ENCODE peak calls at places on chromosome 21, in eight cellular contexts. X is colonic mucosa; I is aorta; D is H1; B is HCT116; K is CD8-positive, alpha-beta memory T cell; N is uterus; Z is left ventricle myocardium inferior. U is an unnamed sample.

GRCh38 chr21:27024316-27024715 is 57.4 kb upstream of the ADAMTS5 start:
- DNase-seq in I (no peak), X (no peak), B (no peak), N (no peak), Z (no peak), K (no peak), D (no peak), U (no peak)

GRCh38 chr21:33047231-33047630 is 21.5 kb downstream of the OLIG2 start:
- DNase-seq in Z (no peak), B (no peak), I (no peak), N (no peak), D (no peak), K (no peak), X (no peak), U (no peak)

GRCh38 chr21:34800797-34801518 is 132.2 kb downstream of the CLIC6 start:
- DNase-seq in B (no peak), N (no peak), D (no peak), Z (no peak), I (no peak), X (no peak), K (peak; percentile 18), U (no peak)

GRCh38 chr21:46646541-46647154 is 11.2 kb downstream of the PRMT2 start:
- DNase-seq in I (no peak), X (no peak), Z (no peak), N (no peak), K (no peak), B (no peak), D (no peak), U (no peak)

GRCh38 chr21:21010228-21010627 is 12.0 kb downstream of the NCAM2 start:
- DNase-seq in D (no peak), B (no peak), X (no peak), I (no peak), N (no peak), K (no peak), Z (no peak), U (no peak)

GRCh38 chr21:26061437-26061836 is 109.1 kb downstream of the APP start:
- DNase-seq in B (no peak), N (no peak), I (no peak), D (no peak), X (no peak), K (no peak), Z (no peak), U (no peak)

GRCh38 chr21:38266732-38267131 is 9.9 kb downstream of the KCNJ15 start:
- DNase-seq in K (no peak), X (no peak), B (no peak), N (no peak), D (no peak), Z (no peak), I (no peak), U (no peak)

GRCh38 chr21:27371688-27372331 is 404.9 kb upstream of the ADAMTS5 start:
- DNase-seq in K (no peak), X (no peak), I (no peak), D (no peak), N (no peak), Z (no peak), B (no peak), U (no peak)

GRCh38 chr21:24693779-24694178 is 913.5 kb downstream of the MRPL39 start:
- DNase-seq in B (no peak), I (no peak), X (no peak), N (no peak), Z (no peak), K (no peak), D (no peak), U (no peak)

GRCh38 chr21:20647603-20648002 is 350.6 kb upstream of the NCAM2 start:
- DNase-seq in Z (no peak), D (no peak), N (no peak), I (no peak), K (no peak), B (no peak), X (no peak), U (no peak)

GRCh38 chr21:27735699-27736098 is 768.8 kb upstream of the ADAMTS5 start:
- DNase-seq in N (no peak), B (no peak), Z (no peak), D (no peak), K (no peak), X (no peak), I (no peak), U (no peak)

GRCh38 chr21:40902299-40902698 is 55.3 kb upstream of the DSCAM start:
- DNase-seq in N (no peak), Z (no peak), D (no peak), B (no peak), X (no peak), K (no peak), I (no peak), U (no peak)

GRCh38 chr21:14911351-14911750 is 153.4 kb downstream of the NRIP1 start:
- DNase-seq in D (no peak), K (no peak), Z (no peak), X (no peak), N (no peak), I (no peak), B (no peak), U (no peak)

GRCh38 chr21:34705032-34705431 is 36.2 kb downstream of the CLIC6 start:
- DNase-seq in K (no peak), N (peak; percentile 35), I (no peak), Z (no peak), B (no peak), X (no peak), D (no peak), U (no peak)

GRCh38 chr21:33368576-33368975 is 34.6 kb upstream of the IFNGR2 start:
- DNase-seq in D (no peak), N (no peak), K (no peak), Z (no peak), X (no peak), B (no peak), I (no peak), U (no peak)

GRCh38 chr21:39669485-39669884 is 56.7 kb downstream of the B3GALT5 start:
- DNase-seq in I (no peak), N (no peak), D (no peak), B (no peak), X (no peak), Z (no peak), K (no peak), U (no peak)

GRCh38 chr21:38121888-38122705 is 134.7 kb upstream of the KCNJ15 start:
- DNase-seq in Z (no peak), D (no peak), I (no peak), K (no peak), B (no peak), N (no peak), X (no peak), U (no peak)

GRCh38 chr21:34510148-34511142 is 1.6 kb downstream of the KCNE1 start:
- DNase-seq in X (peak; percentile 84), K (no peak), Z (peak; percentile 79), N (peak; percentile 54), B (peak; percentile 18), D (peak; percentile 61), I (peak; percentile 91), U (peak; percentile 58)

GRCh38 chr21:41283211-41283818 is 33.3 kb upstream of the FAM3B start:
- DNase-seq in K (no peak), X (peak; percentile 64), B (peak; percentile 39), I (no peak), D (no peak), N (peak; percentile 39), Z (no peak), U (peak; percentile 65)

GRCh38 chr21:36756527-36756926 is 57.6 kb downstream of the SIM2 start:
- DNase-seq in I (no peak), B (no peak), Z (no peak), N (no peak), D (no peak), K (no peak), X (no peak), U (no peak)

DNA sequence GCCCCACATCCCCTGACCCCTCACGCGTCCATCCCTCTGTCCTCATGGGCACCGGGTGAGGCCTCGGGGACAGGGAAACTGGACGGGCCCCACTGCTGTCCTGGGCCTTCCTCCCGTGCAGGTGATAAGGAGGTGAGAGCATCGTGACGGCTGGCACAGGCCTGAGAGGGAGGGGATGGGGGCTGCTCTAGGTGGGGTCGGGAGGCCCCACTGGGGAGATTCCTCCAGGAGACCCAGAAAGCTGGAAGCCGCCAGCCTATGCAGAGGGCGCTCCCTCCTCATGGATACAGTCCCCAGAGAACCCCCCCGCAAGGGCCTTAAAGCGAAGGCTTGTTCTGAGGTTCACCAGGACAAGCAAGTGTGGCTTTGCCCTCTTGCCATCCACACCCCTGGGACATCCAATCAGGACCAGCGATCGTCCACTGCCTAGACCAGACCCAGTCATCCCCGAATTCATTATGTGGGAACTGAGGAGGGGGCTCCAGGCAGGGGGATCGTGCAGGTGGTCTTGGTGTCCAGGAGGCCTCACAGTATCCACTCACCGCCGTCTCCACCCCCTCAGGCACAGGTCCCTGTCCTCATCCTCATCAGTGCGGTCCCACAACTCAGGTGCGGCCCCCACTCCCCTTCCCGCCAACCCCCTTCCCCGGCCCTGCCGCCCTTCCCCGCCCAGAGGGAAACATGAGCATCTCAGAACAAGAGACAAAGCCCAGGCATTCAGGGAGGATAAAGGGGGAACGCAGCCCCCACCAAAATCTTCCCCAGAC is 45.3 kb upstream of the COL18A1 start:
- DNase-seq in K (no peak), I (peak; percentile 39), D (no peak), N (no peak), Z (no peak), X (no peak), B (no peak), U (no peak)
- H3K4me1 ChIP-seq in K (no peaks in the 10 kb centered on the region), I (no peaks in the 10 kb centered on the region), D (peaks cover 22% of the 10 kb centered on the region), N (no peaks in the 10 kb centered on the region), Z (peaks cover 77% of the 10 kb centered on the region), X (no peaks in the 10 kb centered on the region), B (peaks cover 40% of the 10 kb centered on the region), U (no peaks in the 10 kb centered on the region)

DNA sequence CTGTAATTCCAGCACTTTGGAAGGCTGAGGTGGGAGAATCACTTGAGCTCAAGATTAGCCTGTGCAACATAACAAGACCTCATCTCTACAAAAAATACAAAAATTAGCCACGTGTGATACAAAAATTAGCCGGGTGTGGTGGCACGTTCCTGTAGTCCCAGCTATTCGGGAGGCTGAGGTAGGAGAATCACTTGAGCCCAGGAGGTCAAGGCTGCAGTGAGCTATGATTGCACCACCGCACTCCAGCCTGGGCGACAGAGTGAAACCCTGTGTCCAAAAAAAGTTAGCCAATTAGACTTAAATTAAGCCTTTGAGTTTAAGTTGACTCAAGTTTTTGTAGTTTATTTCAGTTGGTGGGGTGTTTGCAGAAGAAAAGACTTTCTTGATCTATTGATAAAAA is 11.8 kb downstream of the CXADR start:
- DNase-seq in N (no peak), K (no peak), B (no peak), X (no peak), Z (no peak), D (no peak), I (no peak), U (no peak)
- H3K4me1 ChIP-seq in N (no peaks in the 10 kb centered on the region), K (no peaks in the 10 kb centered on the region), B (peaks cover 3% of the 10 kb centered on the region), X (no peaks in the 10 kb centered on the region), Z (peaks cover 54% of the 10 kb centered on the region), D (peaks cover 15% of the 10 kb centered on the region), I (no peaks in the 10 kb centered on the region), U (no peaks in the 10 kb centered on the region)

DNA sequence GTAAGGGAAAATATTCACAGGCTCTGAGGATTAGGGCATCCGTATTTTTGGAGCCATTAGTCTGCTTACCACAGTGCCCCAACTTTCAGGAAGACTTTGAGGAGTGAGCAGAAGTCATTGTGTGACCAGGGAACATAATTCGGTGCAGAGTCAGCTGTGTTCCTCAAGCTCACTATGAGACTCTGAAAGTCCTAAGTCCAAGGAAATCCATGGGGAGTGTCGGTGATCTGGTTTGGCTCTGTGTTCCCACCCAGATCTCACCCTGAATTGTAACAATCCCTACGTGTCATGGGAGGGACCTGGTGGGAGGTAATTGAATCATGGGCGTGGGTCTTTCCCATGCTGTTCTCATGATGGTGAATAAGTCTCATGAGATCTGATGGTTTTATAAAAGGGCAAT is 45.9 kb upstream of the SCAF4 start:
- DNase-seq in Z (no peak), D (no peak), N (no peak), X (peak; percentile 25), K (no peak), I (no peak), B (no peak), U (no peak)
- H3K4me1 ChIP-seq in Z (peaks cover 4% of the 10 kb centered on the region), D (no peaks in the 10 kb centered on the region), N (no peaks in the 10 kb centered on the region), X (no peaks in the 10 kb centered on the region), K (no peaks in the 10 kb centered on the region), I (no peaks in the 10 kb centered on the region), B (no peaks in the 10 kb centered on the region), U (no peaks in the 10 kb centered on the region)

GRCh38 chr21:43585514-43585913 is 73.8 kb downstream of the HSF2BP start:
- DNase-seq in B (no peak), I (no peak), D (no peak), K (no peak), N (no peak), X (no peak), Z (no peak), U (no peak)
- H3K4me1 ChIP-seq in B (peaks cover 19% of the 10 kb centered on the region), I (no peaks in the 10 kb centered on the region), D (no peaks in the 10 kb centered on the region), K (no peaks in the 10 kb centered on the region), N (no peaks in the 10 kb centered on the region), X (no peaks in the 10 kb centered on the region), Z (peaks cover 24% of the 10 kb centered on the region), U (no peaks in the 10 kb centered on the region)

U was measured in DND-41.